ENCODE peak calls at places on chromosome 5, in four cellular contexts. K is activated CD4-positive, CD25-positive, alpha-beta regulatory T cell treated with anti-CD3 and anti-CD28 coated beads, Interleukin-2, amount 50 U/mL, for 72 hours; R is AG04450; D is progenitor cell of endocrine pancreas. Y is an unnamed sample.

GRCh38 chr5:126053630-126054029 is 369.6 kb upstream of the GRAMD2B start:
- DNase-seq in K (no peak), R (no peak), D (no peak), Y (no peak)

GRCh38 chr5:137730331-137730730 is 5.6 kb downstream of the KLHL3 start:
- DNase-seq in K (no peak), R (no peak), D (no peak), Y (no peak)

GRCh38 chr5:147874910-147875367 is 3.6 kb upstream of the SCGB3A2 start:
- DNase-seq in K (no peak), R (no peak), D (no peak), Y (no peak)

GRCh38 chr5:34626751-34627150 is 29.4 kb upstream of the RAI14 start:
- DNase-seq in K (no peak), R (no peak), D (no peak), Y (no peak)

GRCh38 chr5:159319822-159320221 is 10.5 kb downstream of the IL12B start:
- DNase-seq in K (no peak), R (no peak), D (no peak), Y (no peak)

GRCh38 chr5:84017704-84018240 is 297.1 kb upstream of the HAPLN1 start:
- DNase-seq in K (no peak), R (no peak), D (no peak), Y (no peak)

GRCh38 chr5:82147860-82148573 is 130.1 kb downstream of the RPS23 start:
- DNase-seq in K (no peak), R (no peak), D (no peak), Y (no peak)

GRCh38 chr5:138093036-138093435 is 9.2 kb downstream of the WNT8A start:
- DNase-seq in K (no peak), R (no peak), D (no peak), Y (no peak)

GRCh38 chr5:95406426-95407093 is 15.4 kb downstream of the FAM81B start:
- DNase-seq in K (no peak), R (no peak), D (no peak), Y (no peak)